ENCODE peak calls at places on chromosomes 3 and 15, in eight cellular contexts. C is stomach, E is A549, T is adipocyte, X is OCI-LY7, W is heart left ventricle, H is lung, S is mesendoderm. U is an unnamed sample.

GRCh38 chr15:78033864-78034263 is 43.6 kb downstream of the TBC1D2B start:
- DNase-seq in C (peak; percentile 43), E (no peak), T (no peak), X (no peak), W (no peak), H (no peak), S (no peak), U (no peak)

GRCh38 chr15:79310985-79311900 is at the start of gene TMED3:
- DNase-seq in C (peak; percentile 77), E (peak; percentile 90), T (peak; percentile 90), X (peak; percentile 92), W (peak; percentile 49), H (peak; percentile 73), S (peak; percentile 94), U (peak; percentile 80)

GRCh38 chr15:29316422-29316821 is 46.8 kb upstream of the NSMCE3 start:
- DNase-seq in C (no peak), E (no peak), T (peak; percentile 13), X (no peak), W (no peak), H (no peak), S (no peak), U (no peak)

GRCh38 chr3:79246875-79247274 is 520.9 kb downstream of the ROBO1 start:
- DNase-seq in C (no peak), E (no peak), T (no peak), X (no peak), W (no peak), H (no peak), S (no peak), U (no peak)

GRCh38 chr15:69414702-69415161 is 583 bp downstream of the KIF23 start:
- DNase-seq in C (no peak), E (peak; percentile 83), T (peak; percentile 93), X (peak; percentile 41), W (peak; percentile 14), H (peak; percentile 57), S (peak; percentile 81), U (peak; percentile 72)

GRCh38 chr3:14329116-14329830 is 73.1 kb upstream of the SLC6A6 start:
- DNase-seq in C (peak; percentile 75), E (no peak), T (peak; percentile 52), X (peak; percentile 32), W (no peak), H (no peak), S (peak; percentile 90), U (no peak)

GRCh38 chr3:126753191-126754160 is 49.4 kb downstream of the CHCHD6 start:
- DNase-seq in C (no peak), E (no peak), T (peak; percentile 80), X (no peak), W (no peak), H (peak; percentile 69), S (peak; percentile 80), U (no peak)

GRCh38 chr15:91271565-91272153 is 171.6 kb downstream of the SV2B start:
- DNase-seq in C (peak; percentile 58), E (peak; percentile 76), T (peak; percentile 90), X (peak; percentile 73), W (peak; percentile 24), H (peak; percentile 52), S (peak; percentile 71), U (no peak)

DNA sequence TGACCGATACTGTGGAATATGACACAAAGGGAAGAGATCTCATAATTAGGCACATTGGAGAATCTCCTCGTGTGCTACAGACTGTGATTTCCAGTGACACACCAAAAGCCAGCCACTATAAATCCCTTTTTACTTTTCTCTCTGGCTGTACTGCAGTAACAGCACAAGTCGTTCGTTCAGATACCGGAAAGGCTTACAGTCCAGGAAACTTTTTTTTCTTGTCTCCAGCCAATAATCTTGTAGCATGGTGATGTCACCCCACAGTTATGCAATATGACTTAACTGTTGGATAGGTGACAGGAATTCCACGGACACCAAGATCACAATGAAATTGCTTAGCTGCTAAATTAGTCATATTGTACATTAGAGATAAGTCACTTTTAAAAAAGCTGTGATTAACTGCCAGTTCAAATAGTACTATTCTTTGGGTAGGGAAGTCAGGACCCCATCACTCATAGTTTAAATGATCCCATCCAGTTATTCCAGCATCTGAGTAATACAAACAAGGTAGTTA is 36.3 kb upstream of the TSC22D2 start:
- DNase-seq in C (peak; percentile 43), E (peak; percentile 97), T (peak; percentile 96), X (no peak), W (peak; percentile 80), H (peak; percentile 68), S (peak; percentile 95), U (no peak)
- H3K4me3 ChIP-seq in C (peak overlapping the region; percentile 13), E (peak overlapping the region; percentile 47), T (peak overlapping the region; percentile 80), X (no peak overlapping the region), W (peak overlapping the region; percentile 35), H (no peak overlapping the region), S (no peak overlapping the region), U (no peak overlapping the region)

DNA sequence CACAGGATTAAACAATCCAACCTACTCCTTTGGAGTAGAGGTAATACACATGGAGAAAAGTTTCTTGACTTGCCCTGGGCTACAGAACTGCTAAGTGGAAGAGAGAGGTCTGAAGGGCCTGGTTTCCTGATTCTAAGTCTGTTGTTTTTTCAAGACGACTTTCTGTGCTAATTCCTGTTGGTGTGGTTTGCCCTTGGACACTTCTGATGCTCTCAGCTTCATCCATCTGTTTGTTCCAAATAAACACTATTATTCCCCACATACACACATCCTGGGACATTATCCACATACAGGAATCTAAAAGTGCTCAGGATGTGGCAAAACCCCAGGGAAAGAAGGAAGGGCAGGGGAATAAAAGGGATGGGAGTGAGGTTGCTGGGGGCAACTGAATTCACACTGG is 393.5 kb upstream of the TBL1XR1 start:
- DNase-seq in C (no peak), E (no peak), T (no peak), X (no peak), W (no peak), H (no peak), S (no peak), U (no peak)
- H3K4me1 ChIP-seq in C (peaks cover 28% of the 10 kb centered on the region), E (peaks cover 50% of the 10 kb centered on the region), T (peaks cover 60% of the 10 kb centered on the region), X (no peaks in the 10 kb centered on the region), W (peaks cover 58% of the 10 kb centered on the region), H (peaks cover under 1% of the 10 kb centered on the region), S (no peaks in the 10 kb centered on the region), U (no peaks in the 10 kb centered on the region)

DNA sequence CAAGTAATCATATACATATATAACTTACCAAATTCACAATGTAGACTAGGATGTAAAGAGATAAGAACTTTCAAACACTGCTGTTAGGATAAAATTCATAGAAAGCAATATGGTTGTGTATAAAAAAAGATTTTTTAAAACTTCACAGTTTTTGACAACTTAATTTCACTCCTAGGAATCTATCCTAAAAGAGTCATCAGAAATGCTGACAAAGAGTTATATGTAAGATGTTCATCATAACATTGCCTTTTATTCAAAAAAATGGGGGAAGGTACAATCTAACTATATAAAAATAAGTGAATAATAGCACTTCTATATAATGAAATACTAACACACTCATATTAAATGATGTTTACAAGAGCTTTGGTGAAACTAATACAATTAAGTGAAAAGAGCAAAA is 4.3 kb upstream of the CLDN18 start:
- DNase-seq in C (no peak), E (no peak), T (no peak), X (no peak), W (no peak), H (no peak), S (no peak), U (no peak)
- H3K4me3 ChIP-seq in C (no peak overlapping the region), E (no peak overlapping the region), T (no peak overlapping the region), X (no peak overlapping the region), W (no peak overlapping the region), H (no peak overlapping the region), S (no peak overlapping the region), U (no peak overlapping the region)

DNA sequence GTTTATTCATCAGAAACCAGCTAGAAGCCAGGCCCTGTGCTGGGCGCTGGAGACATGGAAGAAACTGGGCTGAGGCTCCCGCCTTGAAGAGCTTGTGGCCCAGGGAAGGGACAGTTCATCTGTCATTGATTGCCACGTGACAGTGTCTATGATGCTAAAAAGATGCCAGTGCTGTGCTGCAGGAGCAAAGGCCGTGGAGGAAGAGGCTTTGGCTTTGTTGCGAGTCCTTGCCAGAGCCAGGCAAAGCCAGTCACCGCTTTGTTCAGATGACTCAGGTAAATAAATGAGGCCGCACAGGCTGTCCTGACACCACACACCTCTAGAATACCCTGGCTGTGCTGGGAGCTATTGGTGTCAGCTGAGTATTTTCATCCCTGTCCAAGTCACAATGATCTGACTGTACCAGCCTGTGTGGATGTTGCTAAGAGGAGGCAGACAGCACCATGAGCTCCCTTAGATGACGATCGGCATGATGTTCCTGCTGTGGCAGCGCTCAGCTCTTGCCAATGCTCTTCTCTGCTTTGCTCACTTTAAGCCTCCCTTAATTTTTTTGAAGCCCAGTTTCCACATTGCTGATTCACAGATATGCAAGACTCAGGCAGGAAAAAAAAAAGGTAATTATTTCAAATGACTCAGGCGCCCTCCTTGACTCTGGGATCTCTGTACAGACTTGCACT is 77.5 kb downstream of the CCNL1 start:
- DNase-seq in C (peak; percentile 17), E (no peak), T (peak; percentile 64), X (no peak), W (no peak), H (no peak), S (no peak), U (no peak)
- H3K4me1 ChIP-seq in C (peaks cover 39% of the 10 kb centered on the region), E (peaks cover 14% of the 10 kb centered on the region), T (peaks cover 50% of the 10 kb centered on the region), X (peaks cover 3% of the 10 kb centered on the region), W (peaks cover 19% of the 10 kb centered on the region), H (peaks cover 9% of the 10 kb centered on the region), S (no peaks in the 10 kb centered on the region), U (no peaks in the 10 kb centered on the region)

GRCh38 chr3:185929192-185930151 is 8.3 kb downstream of the TRA2B start:
- DNase-seq in C (no peak), E (no peak), T (no peak), X (no peak), W (no peak), H (no peak), S (peak; percentile 31), U (no peak)

GRCh38 chr3:185928532-185928931 is 9.3 kb downstream of the TRA2B start:
- DNase-seq in C (no peak), E (no peak), T (no peak), X (no peak), W (no peak), H (no peak), S (no peak), U (no peak)

GRCh38 chr3:185926445-185926844 is 11.4 kb downstream of the TRA2B start:
- DNase-seq in C (no peak), E (no peak), T (no peak), X (no peak), W (no peak), H (no peak), S (no peak), U (no peak)

GRCh38 chr3:185925353-185925752 is 12.5 kb downstream of the TRA2B start:
- DNase-seq in C (no peak), E (no peak), T (no peak), X (no peak), W (no peak), H (no peak), S (no peak), U (no peak)

DNA sequence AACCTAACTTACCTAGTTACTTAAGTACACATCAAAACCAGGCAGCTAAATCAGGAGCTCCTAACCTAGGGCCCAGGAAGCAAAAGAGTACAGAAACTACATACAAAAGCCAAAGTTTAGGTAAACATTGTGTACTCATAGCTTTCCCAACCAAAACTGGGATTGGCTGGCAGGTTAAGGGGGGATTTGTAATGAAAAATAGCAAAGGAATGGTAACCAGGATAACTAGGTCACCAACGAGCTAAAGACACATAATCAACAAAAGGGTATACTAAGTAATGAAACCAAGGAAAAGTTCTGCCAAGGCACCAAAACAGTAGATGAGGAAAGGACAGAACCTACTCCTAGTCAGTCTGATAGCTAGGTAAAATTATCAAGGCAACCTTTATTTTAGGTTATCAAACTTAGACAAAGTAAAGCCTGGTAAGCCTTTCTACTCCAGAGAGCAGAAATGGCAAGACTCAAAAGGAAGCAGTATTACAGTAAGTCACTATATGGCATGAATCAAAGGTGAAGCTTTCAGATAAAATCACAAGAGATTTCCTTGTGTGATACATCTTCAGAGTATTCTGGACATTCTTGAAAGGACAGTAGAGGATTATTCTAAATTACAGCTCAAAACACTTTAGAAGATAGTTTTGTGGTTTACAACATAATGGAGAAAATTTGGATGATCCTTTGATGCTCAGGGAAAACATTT is 10.2 kb downstream of the TRA2B start:
- DNase-seq in C (no peak), E (no peak), T (no peak), X (no peak), W (no peak), H (no peak), S (no peak), U (no peak)
- H3K4me3 ChIP-seq in C (no peak overlapping the region), E (no peak overlapping the region), T (peak overlapping the region; percentile 17), X (no peak overlapping the region), W (no peak overlapping the region), H (no peak overlapping the region), S (no peak overlapping the region), U (peak overlapping the region; percentile 26)

U was measured in aorta.